ENCODE peak calls at places on chromosomes 16 and 17, in nine cellular contexts. O is DMS 273 treated with DMSO at 0.1 percent for 48 hours; V is anterior cingulate cortex; A is stimulated activated CD4-positive, alpha-beta T cell treated with anti-CD3 and anti-CD28 coated beads, Interleukin-2, amount 100 ng/mL, for 48 hours; I is NAMALWA; C is mucosa of descending colon; H is erythroblast; K is GM10248; J is astrocyte of the cerebellum. M is an unnamed sample.

GRCh38 chr17:78529871-78530670 is 47.1 kb downstream of the DNAH17 start:
- DNase-seq in C (peak), I (no peak), V (no peak), A (no peak), H (no peak), J (no peak), O (peak), K (no peak), M (no peak)

GRCh38 chr16:27778171-27778925 is 228.4 kb downstream of the KATNIP start:
- DNase-seq in A (no peak), C (no peak), H (no peak), V (no peak), K (no peak), I (no peak), O (no peak), J (no peak), M (no peak)

GRCh38 chr17:56543280-56543679 is 50.2 kb upstream of the NOG start:
- DNase-seq in O (no peak), J (no peak), I (no peak), K (no peak), C (no peak), V (no peak), H (no peak), A (no peak), M (no peak)

GRCh38 chr16:80936410-80936809 is 70.3 kb downstream of the CMC2 start:
- DNase-seq in V (no peak), A (no peak), H (no peak), O (no peak), I (no peak), C (no peak), K (no peak), J (peak), M (no peak)

GRCh38 chr16:84720180-84720579 is 20.4 kb downstream of the USP10 start:
- DNase-seq in I (no peak), C (no peak), K (no peak), V (no peak), H (no peak), J (peak), A (no peak), O (no peak), M (no peak)

GRCh38 chr17:57940217-57940616 is 15.0 kb downstream of the CUEDC1 start:
- DNase-seq in C (no peak), H (no peak), A (no peak), J (no peak), K (no peak), I (peak), V (no peak), O (no peak), M (no peak)

GRCh38 chr16:19844945-19845641 is 39.6 kb downstream of the GPRC5B start:
- DNase-seq in J (peak), A (no peak), O (peak), I (no peak), V (no peak), C (peak), K (no peak), H (no peak), M (peak)

GRCh38 chr17:51154176-51154575 is 817 bp downstream of the NME1 start:
- DNase-seq in O (no peak), C (no peak), K (no peak), I (peak), V (no peak), A (no peak), H (peak), J (no peak), M (no peak)

GRCh38 chr17:51191895-51192294 is 25.7 kb downstream of the NME2 start:
- DNase-seq in A (no peak), H (no peak), I (no peak), J (no peak), V (no peak), C (no peak), K (no peak), O (no peak), M (no peak)

GRCh38 chr17:59402760-59403159 is 71.3 kb downstream of the YPEL2 start:
- DNase-seq in H (no peak), J (no peak), O (no peak), V (no peak), A (no peak), K (no peak), I (no peak), C (no peak), M (no peak)

GRCh38 chr17:35871415-35871814 is 2.7 kb upstream of the HEATR9 start:
- DNase-seq in V (no peak), O (no peak), J (no peak), A (no peak), K (no peak), H (no peak), C (no peak), I (no peak), M (no peak)

GRCh38 chr17:9729034-9729650 is 62.2 kb downstream of the DHRS7C start:
- DNase-seq in H (peak), I (peak), J (peak), K (peak), C (peak), O (peak), V (no peak), A (peak), M (peak)

GRCh38 chr17:40092581-40092980 is 7.8 kb downstream of the NR1D1 start:
- DNase-seq in J (no peak), K (no peak), A (no peak), C (no peak), I (no peak), H (no peak), V (no peak), O (peak), M (no peak)

GRCh38 chr16:74725641-74726040 is 25.0 kb upstream of the MLKL start:
- DNase-seq in C (no peak), O (no peak), J (no peak), I (no peak), A (no peak), H (no peak), K (no peak), V (no peak), M (no peak)

GRCh38 chr16:15857779-15858560 is 1.1 kb upstream of the MYH11 start:
- DNase-seq in A (no peak), I (no peak), V (no peak), H (no peak), O (no peak), J (no peak), C (peak), K (peak), M (no peak)

GRCh38 chr17:28723159-28723835 is 2.7 kb downstream of the TLCD1 start:
- DNase-seq in V (no peak), K (no peak), C (no peak), I (peak), O (no peak), A (no peak), J (no peak), H (no peak), M (no peak)

GRCh38 chr17:63842173-63842539 is 329 bp downstream of the SMARCD2 start:
- DNase-seq in J (no peak), H (no peak), V (no peak), I (no peak), C (peak), K (no peak), O (no peak), A (no peak), M (no peak)

GRCh38 chr17:66850692-66851091 is 15.8 kb downstream of the CACNG5 start:
- DNase-seq in J (no peak), V (no peak), O (no peak), I (no peak), A (no peak), K (no peak), H (no peak), C (peak), M (no peak)

GRCh38 chr17:59762826-59763374 is 55.4 kb downstream of the VMP1 start:
- DNase-seq in J (no peak), C (no peak), H (no peak), V (no peak), K (no peak), I (no peak), A (no peak), O (no peak), M (no peak)